ENCODE peak calls at places on chromosome X, in six cellular contexts. O, C, L, N, F and Q are unnamed samples.

GRCh38 chrX:7314425-7314824 is 166.5 kb upstream of the PUDP start:
- DNase-seq in L (no peak), F (no peak), C (no peak), O (no peak), N (no peak), Q (no peak)

GRCh38 chrX:55787727-55788126 is 70.2 kb downstream of the RRAGB start:
- DNase-seq in F (no peak), C (no peak), L (no peak), O (no peak), N (no peak), Q (no peak)

GRCh38 chrX:55758033-55758432 is 40.5 kb downstream of the RRAGB start:
- DNase-seq in C (no peak), L (no peak), O (no peak), N (no peak), F (no peak), Q (no peak)

GRCh38 chrX:43646800-43647199 is 9.3 kb upstream of the MAOA start:
- DNase-seq in C (no peak), L (no peak), F (no peak), N (no peak), O (no peak), Q (no peak)

GRCh38 chrX:83469551-83469950 is 38.5 kb upstream of the POU3F4 start:
- DNase-seq in C (no peak), F (peak; percentile 1), N (peak; percentile 6), L (peak; percentile 15), O (no peak), Q (peak; percentile 15)

GRCh38 chrX:132594129-132594528 is 105.3 kb upstream of the MBNL3 start:
- DNase-seq in L (no peak), F (no peak), O (no peak), N (peak; percentile 24), C (no peak), Q (no peak)

GRCh38 chrX:53511302-53511701 is 77.1 kb upstream of the HSD17B10 start:
- DNase-seq in F (peak; percentile 9), C (no peak), L (no peak), O (no peak), N (no peak), Q (no peak)

GRCh38 chrX:46635186-46635585 is 61.6 kb downstream of the CHST7 start:
- DNase-seq in F (no peak), O (no peak), C (no peak), L (no peak), N (no peak), Q (no peak)

GRCh38 chrX:67759018-67759417 is 215.2 kb downstream of the AR start:
- DNase-seq in L (no peak), O (no peak), C (no peak), F (no peak), N (no peak), Q (no peak)

GRCh38 chrX:133674726-133675470 is 259.6 kb upstream of the GPC4 start:
- DNase-seq in C (no peak), F (no peak), O (no peak), N (peak; percentile 33), L (no peak), Q (no peak)

GRCh38 chrX:129655547-129656248 is 942 bp upstream of the APLN start:
- DNase-seq in C (no peak), L (no peak), F (peak; percentile 6), O (no peak), N (no peak), Q (no peak)

GRCh38 chrX:68684291-68684918 is 36.9 kb downstream of the STARD8 start:
- DNase-seq in C (no peak), L (no peak), F (peak; percentile 37), O (no peak), N (no peak), Q (no peak)

GRCh38 chrX:97685753-97686152 is 802.0 kb downstream of the RPA4 start:
- DNase-seq in O (no peak), L (peak; percentile 41), N (peak; percentile 11), C (peak; percentile 13), F (peak; percentile 17), Q (peak; percentile 12)

GRCh38 chrX:137549073-137549472 is 16.9 kb upstream of the ZIC3 start:
- DNase-seq in L (no peak), C (no peak), N (no peak), O (no peak), F (no peak), Q (no peak)

GRCh38 chrX:121851033-121851432 is 803.6 kb downstream of the GLUD2 start:
- DNase-seq in N (no peak), O (no peak), F (peak; percentile 32), L (no peak), C (no peak), Q (no peak)

GRCh38 chrX:37755073-37755472 is 24.8 kb upstream of the CYBB start:
- DNase-seq in N (no peak), C (no peak), O (peak; percentile 67), F (peak; percentile 23), L (no peak), Q (no peak)

GRCh38 chrX:30930679-30931078 is 41.6 kb upstream of the TAB3 start:
- DNase-seq in N (peak; percentile 77), C (no peak), L (no peak), F (no peak), O (no peak), Q (no peak)

GRCh38 chrX:39855748-39856129 is 242.0 kb downstream of the BCOR start:
- DNase-seq in N (no peak), F (peak; percentile 78), L (no peak), O (peak; percentile 77), C (peak; percentile 19), Q (no peak)

GRCh38 chrX:8663325-8663724 is 68.6 kb downstream of the ANOS1 start:
- DNase-seq in N (no peak), C (no peak), O (no peak), L (no peak), F (no peak), Q (no peak)

GRCh38 chrX:11381464-11381863 is 88.3 kb downstream of the AMELX start:
- DNase-seq in C (peak; percentile 24), N (peak; percentile 25), O (peak; percentile 30), L (peak; percentile 20), F (peak; percentile 84), Q (peak; percentile 10)

GRCh38 chrX:150767045-150767395 is 73.8 kb downstream of the MTMR1 start:
- DNase-seq in C (no peak), O (no peak), L (no peak), N (no peak), F (peak; percentile 65), Q (no peak)

DNA sequence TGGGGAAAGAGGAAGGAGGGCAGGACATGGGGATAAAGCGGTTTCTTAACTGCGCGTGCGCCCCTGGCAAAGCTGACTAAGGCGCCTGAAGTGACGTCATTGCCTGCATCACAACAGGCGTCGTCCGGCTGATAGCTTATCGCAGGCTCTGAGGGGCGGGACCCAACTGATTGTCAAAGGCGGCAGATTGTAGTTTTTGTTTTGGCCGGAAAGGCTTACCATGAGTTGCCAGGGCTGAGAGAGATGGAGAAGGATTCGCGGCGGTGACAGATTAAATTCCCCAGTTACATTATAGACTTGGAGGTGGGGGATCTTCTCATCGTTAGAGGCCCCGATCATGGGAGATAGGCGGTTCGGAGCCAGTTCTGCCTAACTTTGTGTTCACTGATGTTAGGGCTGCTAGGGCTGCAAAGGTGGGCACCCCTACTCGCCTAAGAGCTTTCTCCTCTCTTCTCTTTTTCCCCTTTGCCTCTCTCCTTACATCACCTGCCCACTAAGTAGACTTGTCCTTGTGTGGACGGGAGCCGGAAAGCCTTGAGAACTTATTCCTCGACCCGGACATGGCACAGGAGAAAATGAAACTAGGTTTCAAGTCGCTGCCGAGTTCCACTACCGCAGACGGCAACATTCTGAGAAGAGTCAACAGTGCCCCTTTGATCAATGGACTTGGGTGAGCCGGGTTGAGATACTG is 148.9 kb upstream of the PLAC1 start:
- DNase-seq in L (peak; percentile 86), O (peak; percentile 65), N (peak; percentile 80), F (peak; percentile 94), C (peak; percentile 88), Q (peak; percentile 75)
- TF ChIP-seq POLR2AphosphoS5 in L (peak; percentile 80), O (peak; percentile 52), N (no peak), F (peak; percentile 42), C (peak; percentile 74), Q (no peak)

GRCh38 chrX:109374276-109374960 is 107.5 kb downstream of the GUCY2F start:
- DNase-seq in N (no peak), C (no peak), O (no peak), L (no peak), F (no peak), Q (no peak)
- TF ChIP-seq SIN3A in N (no peak), C (no peak), O (no peak), L (no peak), F (no peak), Q (no peak)

GRCh38 chrX:107734646-107735045 is 40.9 kb downstream of the TSC22D3 start:
- DNase-seq in N (no peak), O (no peak), L (no peak), F (no peak), C (no peak), Q (no peak)

GRCh38 chrX:107739541-107739940 is 36.0 kb downstream of the TSC22D3 start:
- DNase-seq in N (no peak), F (no peak), C (no peak), O (no peak), L (no peak), Q (no peak)

GRCh38 chrX:107738768-107739167 is 36.8 kb downstream of the TSC22D3 start:
- DNase-seq in O (no peak), L (no peak), C (no peak), N (no peak), F (no peak), Q (no peak)

GRCh38 chrX:107738272-107738671 is 37.3 kb downstream of the TSC22D3 start:
- DNase-seq in L (no peak), O (no peak), C (no peak), F (no peak), N (no peak), Q (no peak)

DNA sequence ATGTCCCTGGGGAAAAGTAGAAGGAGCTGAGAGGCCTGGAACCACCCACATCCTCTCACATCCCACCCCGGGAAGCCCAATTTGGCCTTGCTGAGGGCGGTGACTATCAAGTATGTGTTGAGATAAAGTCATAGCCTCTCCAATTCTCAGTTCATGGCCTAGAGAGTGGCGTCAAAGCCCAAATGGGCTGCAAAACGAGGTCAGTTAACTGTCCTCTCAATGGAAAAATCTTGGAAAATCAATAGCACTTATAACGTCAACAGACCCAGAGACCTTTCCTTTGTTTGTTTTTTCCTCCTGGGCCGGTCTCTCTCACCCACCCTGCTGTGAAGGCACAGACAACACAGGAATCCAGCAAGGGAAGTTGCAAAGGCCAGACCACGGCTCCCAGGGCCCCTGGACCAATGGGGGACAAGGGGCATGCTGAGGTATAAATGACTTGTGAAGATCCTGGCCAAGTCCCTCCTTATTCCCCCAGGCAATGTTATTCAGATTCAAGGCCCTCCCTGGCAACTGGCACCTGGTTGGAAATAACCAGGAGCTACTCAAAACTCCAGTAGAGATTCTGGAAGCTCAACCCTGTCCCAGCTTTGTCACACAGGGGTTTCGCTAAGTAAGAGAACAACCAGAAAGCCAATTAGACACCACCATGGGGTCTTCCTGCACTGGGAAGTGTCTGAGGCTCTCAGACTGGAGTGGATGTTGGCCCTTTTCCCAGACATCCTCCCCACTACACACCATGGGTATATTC is 38.6 kb downstream of the TSC22D3 start:
- DNase-seq in N (peak; percentile 16), C (no peak), L (no peak), F (no peak), O (no peak), Q (no peak)
- TF ChIP-seq REST in N (no peak), C (no peak), L (no peak), F (no peak), O (no peak), Q (no peak)

DNA sequence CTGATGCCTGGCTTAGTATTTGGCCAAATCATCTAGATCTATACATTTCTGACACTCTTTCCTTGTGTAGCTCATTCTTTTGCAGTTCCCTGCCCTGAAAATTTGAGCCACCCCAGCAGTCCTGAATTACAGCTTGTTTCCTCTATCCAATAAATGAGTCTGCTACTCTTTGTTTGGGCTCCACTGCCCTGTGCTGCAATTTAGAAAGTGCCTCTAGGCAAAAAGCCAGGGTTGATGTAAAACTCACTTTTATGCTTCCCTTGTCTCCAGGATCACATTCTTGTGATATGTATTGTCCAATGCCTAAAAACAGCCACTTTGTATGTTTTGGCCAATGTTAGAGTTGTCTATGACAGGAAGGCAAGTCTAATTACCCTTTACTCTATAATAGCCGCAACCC is 101.7 kb upstream of the MAP3K15 start:
- DNase-seq in C (no peak), F (no peak), O (no peak), N (no peak), L (no peak), Q (no peak)
- TF ChIP-seq POLR2AphosphoS5 in C (no peak), F (no peak), O (no peak), N (no peak), L (no peak), Q (no peak)